ENCODE peak calls at places on chromosomes 11 and 22, in nine cellular contexts. W is CD8-positive, alpha-beta T cell; R is hepatocyte; O is CD4-positive, CD25-positive, alpha-beta regulatory T cell; H is thoracic aorta; I is fibroblast of lung; C is BE2C; J is A549; K is Caco-2. V is an unnamed sample.

GRCh38 chr11:130310622-130311021 is 4.1 kb downstream of the ZBTB44 start:
- DNase-seq in W (no peak), R (no peak), O (no peak), H (no peak), I (no peak), C (no peak), J (no peak), K (no peak), V (no peak)

GRCh38 chr11:102325088-102325487 is 7.8 kb downstream of the BIRC3 start:
- DNase-seq in W (no peak), R (no peak), O (no peak), H (no peak), I (no peak), C (no peak), J (no peak), K (no peak), V (no peak)

GRCh38 chr11:61007971-61008896 is 36.8 kb downstream of the CD6 start:
- DNase-seq in W (peak; percentile 23), R (peak; percentile 30), O (no peak), H (no peak), I (no peak), C (no peak), J (no peak), K (no peak), V (no peak)

GRCh38 chr11:26510756-26511155 is 61.3 kb downstream of the MUC15 start:
- DNase-seq in W (no peak), R (no peak), O (no peak), H (no peak), I (no peak), C (no peak), J (no peak), K (no peak), V (no peak)

GRCh38 chr11:17972987-17973386 is 39.9 kb downstream of the SERGEF start:
- DNase-seq in W (no peak), R (peak; percentile 71), O (no peak), H (no peak), I (peak; percentile 92), C (peak; percentile 58), J (peak; percentile 62), K (peak; percentile 65), V (no peak)

GRCh38 chr11:2736577-2737225 is 36.9 kb upstream of the KCNQ1OT1 start:
- DNase-seq in W (no peak), R (no peak), O (no peak), H (no peak), I (no peak), C (no peak), J (no peak), K (no peak), V (peak; percentile 64)

GRCh38 chr11:112525270-112525669 is 264.6 kb upstream of the PLET1 start:
- DNase-seq in W (no peak), R (no peak), O (no peak), H (no peak), I (peak; percentile 12), C (peak; percentile 11), J (no peak), K (no peak), V (peak; percentile 19)

GRCh38 chr11:130070829-130071205 is 1.1 kb downstream of the APLP2 start:
- DNase-seq in W (no peak), R (peak; percentile 57), O (no peak), H (no peak), I (peak; percentile 31), C (no peak), J (no peak), K (no peak), V (peak; percentile 33)

GRCh38 chr11:65060913-65061408 is 2.6 kb upstream of the NAALADL1 start:
- DNase-seq in W (no peak), R (no peak), O (no peak), H (no peak), I (peak; percentile 8), C (no peak), J (peak; percentile 47), K (peak; percentile 38), V (no peak)

GRCh38 chr11:15166204-15166603 is 51.5 kb downstream of the INSC start:
- DNase-seq in W (no peak), R (no peak), O (no peak), H (no peak), I (no peak), C (no peak), J (no peak), K (no peak), V (no peak)

GRCh38 chr11:97454988-97455387 is 1065.2 kb downstream of the JRKL start:
- DNase-seq in W (no peak), R (peak; percentile 50), O (no peak), H (no peak), I (peak; percentile 14), C (no peak), J (no peak), K (no peak), V (no peak)

GRCh38 chr11:64415996-64416728 is 57.2 kb downstream of the RPS6KA4 start:
- DNase-seq in W (no peak), R (no peak), O (no peak), H (no peak), I (no peak), C (no peak), J (no peak), K (no peak), V (no peak)

GRCh38 chr11:106988151-106988806 is 30.0 kb downstream of the GUCY1A2 start:
- DNase-seq in W (no peak), R (peak; percentile 64), O (no peak), H (no peak), I (peak; percentile 90), C (no peak), J (no peak), K (no peak), V (no peak)

DNA sequence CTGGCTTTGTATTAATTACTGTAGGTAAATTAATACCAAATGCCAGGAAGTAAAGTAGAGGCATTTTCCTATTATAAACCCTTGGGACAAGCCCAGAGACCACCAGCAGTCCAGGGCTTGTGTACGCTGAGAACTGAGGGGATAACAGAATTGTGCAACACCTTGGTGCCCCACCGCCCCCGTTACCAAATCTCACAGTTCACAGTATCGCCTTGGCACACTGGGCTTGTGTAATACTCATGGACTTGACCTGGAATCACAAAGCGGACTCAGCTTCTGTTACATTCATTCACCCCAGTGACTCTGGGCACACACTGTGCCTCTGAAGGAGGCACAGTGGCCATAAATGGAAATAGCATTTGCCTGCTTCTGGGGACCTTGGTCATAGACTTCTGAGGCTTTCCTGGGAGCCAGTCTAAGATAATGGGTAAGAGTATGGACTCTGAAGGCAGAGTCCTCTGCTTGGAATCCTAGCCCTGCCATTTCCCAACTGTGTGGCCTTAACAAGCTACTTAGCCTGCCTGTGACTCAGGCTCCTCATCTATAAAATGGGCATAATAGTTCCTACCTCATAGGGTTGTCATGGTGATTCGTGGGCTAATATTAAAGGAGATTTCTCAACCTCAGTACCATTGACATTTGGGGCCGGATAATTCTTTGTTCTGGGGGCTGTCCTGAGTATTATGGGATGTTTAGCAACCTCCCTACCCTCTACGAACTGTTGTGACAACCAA is 53.7 kb downstream of the TIMP3 start:
- DNase-seq in W (no peak), R (no peak), O (no peak), H (no peak), I (no peak), C (no peak), J (no peak), K (no peak), V (no peak)
- H3K4me1 ChIP-seq in W (no peaks in the 10 kb centered on the region), R (no peaks in the 10 kb centered on the region), O (no peaks in the 10 kb centered on the region), H (peaks cover 28% of the 10 kb centered on the region), I (no peaks in the 10 kb centered on the region), C (peaks cover 23% of the 10 kb centered on the region), J (no peaks in the 10 kb centered on the region), K (no peaks in the 10 kb centered on the region), V (no peaks in the 10 kb centered on the region)

GRCh38 chr11:134666273-134667174 is 254.5 kb upstream of the B3GAT1 start:
- DNase-seq in W (no peak), R (no peak), O (no peak), H (no peak), I (no peak), C (no peak), J (no peak), K (no peak), V (no peak)
- H3K9me3 ChIP-seq in W (no peaks in the 10 kb centered on the region), R (no peaks in the 10 kb centered on the region), O (peaks cover 1% of the 10 kb centered on the region), H (no peaks in the 10 kb centered on the region), I (no peaks in the 10 kb centered on the region), C (no peaks in the 10 kb centered on the region), J (no peaks in the 10 kb centered on the region), K (peaks cover 9% of the 10 kb centered on the region), V (no peaks in the 10 kb centered on the region)

GRCh38 chr22:19431641-19432091 is at the start of gene HIRA:
- DNase-seq in W (peak; percentile 76), R (peak; percentile 87), O (peak; percentile 78), H (no peak), I (peak; percentile 77), C (peak; percentile 86), J (peak; percentile 80), K (peak; percentile 91), V (peak; percentile 76)
- H3K4me1 ChIP-seq in W (peaks cover 25% of the 10 kb centered on the region), R (peaks cover 18% of the 10 kb centered on the region), O (peaks cover 23% of the 10 kb centered on the region), H (peaks cover 12% of the 10 kb centered on the region), I (peaks cover 5% of the 10 kb centered on the region), C (peaks cover 4% of the 10 kb centered on the region), J (peaks cover 9% of the 10 kb centered on the region), K (peaks cover 9% of the 10 kb centered on the region), V (peaks cover 17% of the 10 kb centered on the region)

GRCh38 chr22:48889209-48889830 is 938.4 kb downstream of the BRD1 start:
- DNase-seq in W (no peak), R (no peak), O (no peak), H (no peak), I (no peak), C (no peak), J (no peak), K (no peak), V (no peak)
- H3K9me3 ChIP-seq in W (no peaks in the 10 kb centered on the region), R (no peaks in the 10 kb centered on the region), O (no peaks in the 10 kb centered on the region), H (no peaks in the 10 kb centered on the region), I (no peaks in the 10 kb centered on the region), C (no peaks in the 10 kb centered on the region), J (no peaks in the 10 kb centered on the region), K (no peaks in the 10 kb centered on the region), V (no peaks in the 10 kb centered on the region)

GRCh38 chr22:37371911-37372310 is 55.4 kb downstream of the ELFN2 start:
- DNase-seq in W (no peak), R (no peak), O (no peak), H (no peak), I (no peak), C (no peak), J (no peak), K (no peak), V (no peak)

GRCh38 chr22:37369536-37369935 is 57.7 kb downstream of the ELFN2 start:
- DNase-seq in W (no peak), R (no peak), O (no peak), H (no peak), I (no peak), C (no peak), J (no peak), K (no peak), V (no peak)

GRCh38 chr22:37368058-37368457 is 59.2 kb downstream of the ELFN2 start:
- DNase-seq in W (no peak), R (no peak), O (no peak), H (no peak), I (no peak), C (no peak), J (no peak), K (no peak), V (no peak)

GRCh38 chr22:37371491-37371890 is 55.8 kb downstream of the ELFN2 start:
- DNase-seq in W (no peak), R (no peak), O (no peak), H (no peak), I (no peak), C (no peak), J (no peak), K (no peak), V (no peak)

GRCh38 chr22:37370306-37370979 is 56.8 kb downstream of the ELFN2 start:
- DNase-seq in W (no peak), R (no peak), O (no peak), H (no peak), I (no peak), C (no peak), J (no peak), K (no peak), V (no peak)
- H3K4me1 ChIP-seq in W (no peaks in the 10 kb centered on the region), R (no peaks in the 10 kb centered on the region), O (no peaks in the 10 kb centered on the region), H (no peaks in the 10 kb centered on the region), I (no peaks in the 10 kb centered on the region), C (no peaks in the 10 kb centered on the region), J (no peaks in the 10 kb centered on the region), K (no peaks in the 10 kb centered on the region), V (no peaks in the 10 kb centered on the region)